ENCODE peak calls at places on chromosome 10, in five cellular contexts. R, Z, X, N and P are unnamed samples.

GRCh38 chr10:70680899-70681730 is 8.8 kb downstream of the ADAMTS14 start:
- DNase-seq in X (no peak), R (peak; percentile 15), Z (no peak), N (no peak), P (no peak)

GRCh38 chr10:12042409-12042796 is 206 bp downstream of the UPF2 start:
- DNase-seq in Z (no peak), X (peak; percentile 48), R (peak; percentile 30), N (no peak), P (no peak)

GRCh38 chr10:79078367-79079073 is 9.8 kb downstream of the ZMIZ1 start:
- DNase-seq in Z (no peak), N (no peak), R (no peak), X (no peak), P (no peak)

GRCh38 chr10:100656479-100656878 is 88.9 kb upstream of the PAX2 start:
- DNase-seq in N (peak; percentile 42), R (no peak), X (no peak), Z (no peak), P (peak; percentile 60)

GRCh38 chr10:133357293-133358151 is at the start of gene FUOM:
- DNase-seq in R (peak; percentile 46), X (peak; percentile 68), N (peak; percentile 82), Z (peak; percentile 61), P (peak; percentile 70)

GRCh38 chr10:78335691-78336401 is 302.2 kb downstream of the RPS24 start:
- DNase-seq in X (peak; percentile 44), Z (no peak), R (peak; percentile 93), N (no peak), P (no peak)

GRCh38 chr10:118504044-118504944 is 91.2 kb downstream of the PRLHR start:
- DNase-seq in X (no peak), R (peak; percentile 77), Z (no peak), N (no peak), P (no peak)

GRCh38 chr10:95229724-95230627 is 35.9 kb downstream of the ACSM6 start:
- DNase-seq in R (peak; percentile 99), N (peak; percentile 66), X (no peak), Z (no peak), P (no peak)

GRCh38 chr10:93652857-93653256 is 40.5 kb downstream of the PDE6C start:
- DNase-seq in R (peak; percentile 66), Z (no peak), N (no peak), X (no peak), P (no peak)

GRCh38 chr10:100072514-100072913 is 9.2 kb downstream of the CPN1 start:
- DNase-seq in N (no peak), X (no peak), R (no peak), Z (no peak), P (no peak)

GRCh38 chr10:127228195-127228785 is 31.9 kb upstream of the INSYN2A start:
- DNase-seq in Z (no peak), N (no peak), X (peak; percentile 19), R (no peak), P (no peak)

GRCh38 chr10:31272841-31273240 is 46.2 kb upstream of the ZEB1 start:
- DNase-seq in R (no peak), X (no peak), Z (no peak), N (no peak), P (no peak)

GRCh38 chr10:2196272-2196671 is 458.9 kb upstream of the ADARB2 start:
- DNase-seq in Z (no peak), N (no peak), X (no peak), R (no peak), P (no peak)

GRCh38 chr10:60426425-60426824 is 36.8 kb upstream of the ANK3 start:
- DNase-seq in X (no peak), Z (no peak), N (no peak), R (peak; percentile 96), P (no peak)

GRCh38 chr10:73948947-73949633 is 38.2 kb downstream of the PLAU start:
- DNase-seq in Z (no peak), N (no peak), X (no peak), R (no peak), P (no peak)

GRCh38 chr10:88879754-88880286 is at the start of gene STAMBPL1:
- DNase-seq in X (peak; percentile 58), Z (no peak), R (no peak), N (no peak), P (no peak)

GRCh38 chr10:119541459-119542356 is 811 bp downstream of the RGS10 start:
- DNase-seq in R (peak; percentile 19), Z (no peak), N (peak; percentile 32), X (peak; percentile 35), P (no peak)

DNA sequence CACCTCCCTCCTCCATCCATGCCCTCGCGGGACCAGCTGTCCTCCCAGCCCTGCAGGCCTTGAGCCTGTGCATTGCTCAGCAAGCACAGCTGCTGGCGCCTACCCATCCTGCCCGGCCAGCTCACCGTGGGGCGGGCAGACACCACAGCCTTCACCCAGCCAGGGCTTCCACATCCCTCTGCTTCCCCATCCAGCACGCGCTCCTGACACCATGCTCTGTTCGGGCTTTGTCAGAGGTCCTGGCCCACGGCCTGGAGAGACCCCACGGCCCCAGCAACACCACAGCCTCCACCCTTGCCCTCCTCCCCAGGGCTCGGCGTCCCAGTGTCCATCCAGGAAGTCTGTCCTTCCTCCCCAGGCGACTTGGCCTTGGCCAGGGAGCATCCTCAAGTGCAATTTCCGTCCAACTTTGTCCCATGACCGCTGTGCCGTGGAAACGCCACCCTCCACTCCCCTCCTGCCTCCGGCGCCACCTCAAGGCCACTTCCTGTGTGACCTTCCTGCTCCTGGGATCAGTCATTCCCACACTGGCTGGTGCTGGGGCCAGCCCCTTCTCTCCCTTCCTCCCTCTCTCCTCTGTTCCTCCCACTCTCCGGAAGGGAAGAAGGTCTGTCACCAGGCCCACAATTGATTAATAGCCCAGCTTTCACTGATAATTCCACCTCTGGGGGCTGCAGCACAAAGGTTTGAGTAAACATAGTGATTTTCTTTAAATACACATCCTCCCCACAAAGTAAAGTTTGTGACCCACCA is 71.5 kb upstream of the SMNDC1 start:
- DNase-seq in R (no peak), X (peak; percentile 41), Z (no peak), N (no peak), P (no peak)
- TF ChIP-seq CTCF in R (no peak), X (no peak), Z (no peak), N (no peak), P (no peak)

GRCh38 chr10:103737735-103738367 is 117.5 kb downstream of the SH3PXD2A start:
- DNase-seq in N (no peak), X (no peak), R (no peak), Z (no peak), P (no peak)

GRCh38 chr10:103736044-103736443 is 119.3 kb downstream of the SH3PXD2A start:
- DNase-seq in N (no peak), Z (no peak), R (no peak), X (no peak), P (no peak)

GRCh38 chr10:103739039-103739764 is 116.2 kb downstream of the SH3PXD2A start:
- DNase-seq in X (peak; percentile 42), R (peak; percentile 96), Z (no peak), N (no peak), P (no peak)

GRCh38 chr10:103734731-103735130 is 120.6 kb downstream of the SH3PXD2A start:
- DNase-seq in Z (no peak), X (no peak), R (no peak), N (no peak), P (no peak)

GRCh38 chr10:103736763-103737162 is 118.6 kb downstream of the SH3PXD2A start:
- DNase-seq in X (no peak), Z (no peak), R (peak; percentile 31), N (peak; percentile 83), P (no peak)
- TF ChIP-seq CTCF in X (no peak), Z (no peak), R (no peak), N (no peak), P (no peak)

GRCh38 chr10:114157912-114158311 is 16.1 kb downstream of the CCDC186 start:
- DNase-seq in R (no peak), X (no peak), Z (no peak), N (no peak), P (no peak)
- TF ChIP-seq CTCF in R (no peak), X (no peak), Z (peak; percentile 27), N (no peak), P (no peak)

DNA sequence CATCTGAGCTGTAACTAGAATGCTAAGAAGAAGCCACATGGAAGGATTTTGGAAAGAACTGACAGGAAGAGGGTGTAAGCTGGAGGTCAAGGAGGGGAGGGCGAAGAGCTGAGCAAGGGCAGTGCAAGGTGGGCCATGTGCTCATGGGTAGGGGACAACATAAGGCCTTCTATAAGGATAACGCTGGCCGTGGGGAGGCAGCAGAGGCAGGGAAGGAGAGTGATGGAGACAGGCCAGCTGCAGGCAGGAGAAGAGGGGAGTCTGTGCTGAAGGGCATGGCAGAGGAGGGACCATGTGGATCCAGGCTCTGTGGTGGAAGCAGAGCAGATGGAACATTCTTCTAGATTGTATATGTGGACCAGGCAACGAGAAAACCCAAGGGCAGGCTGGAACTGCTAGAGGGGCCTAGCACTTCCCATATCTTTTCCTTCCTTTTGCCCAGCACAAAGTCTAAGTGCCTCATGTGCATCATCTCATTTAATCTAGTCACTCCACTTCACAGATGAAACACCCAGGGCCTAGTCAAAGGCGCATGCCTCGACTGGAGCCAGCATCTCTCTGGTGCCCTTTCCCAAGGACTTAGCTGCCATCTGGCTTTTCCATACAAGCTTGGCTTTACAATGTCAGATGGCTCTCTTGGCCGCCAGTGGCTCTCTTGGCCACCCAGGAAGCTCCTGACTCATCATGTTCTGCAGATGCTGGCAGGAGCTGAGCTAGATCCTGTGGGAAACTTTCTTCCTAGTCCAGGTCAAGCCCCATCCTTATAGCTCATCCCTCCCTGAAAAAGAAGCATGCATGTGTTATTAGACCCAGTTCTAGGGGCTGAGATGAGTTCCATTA is 6.6 kb downstream of the LRRC18 start:
- DNase-seq in Z (no peak), N (no peak), R (no peak), X (no peak), P (no peak)
- TF ChIP-seq CTCF in Z (no peak), N (no peak), R (no peak), X (no peak), P (no peak)

GRCh38 chr10:42431095-42431494 is 207.3 kb downstream of the ZNF33B start:
- DNase-seq in R (no peak), Z (no peak), N (no peak), X (no peak), P (no peak)

GRCh38 chr10:42422911-42423310 is 215.5 kb downstream of the ZNF33B start:
- DNase-seq in Z (no peak), X (no peak), N (no peak), R (no peak), P (no peak)

GRCh38 chr10:42428534-42428933 is 209.8 kb downstream of the ZNF33B start:
- DNase-seq in Z (no peak), R (no peak), X (no peak), N (no peak), P (no peak)
- TF ChIP-seq CTCF in Z (no peak), R (peak; percentile 32), X (peak; percentile 36), N (no peak), P (no peak)